ENCODE peak calls at places on chromosomes 11 and 22, in ten cellular contexts. E, P, D, A, B, S, N, R, L and W are unnamed samples.

GRCh38 chr11:9716275-9717039 is 52.6 kb downstream of the SWAP70 start:
- DNase-seq in E (no peak), P (no peak), D (no peak), A (no peak), B (no peak), S (peak), N (peak), R (peak), L (no peak), W (no peak)

GRCh38 chr11:47155914-47156313 is 20.8 kb downstream of the ARFGAP2 start:
- DNase-seq in E (no peak), P (no peak), D (no peak), A (no peak), B (no peak), S (no peak), N (no peak), R (no peak), L (no peak), W (no peak)

GRCh38 chr11:20474951-20475517 is 87.5 kb downstream of the PRMT3 start:
- DNase-seq in E (peak), P (no peak), D (no peak), A (no peak), B (no peak), S (no peak), N (no peak), R (no peak), L (no peak), W (no peak)

GRCh38 chr11:114131366-114131963 is 72.0 kb downstream of the ZBTB16 start:
- DNase-seq in E (no peak), P (no peak), D (peak), A (no peak), B (no peak), S (peak), N (no peak), R (peak), L (no peak), W (no peak)

GRCh38 chr11:64340671-64341335 is 799 bp downstream of the CCDC88B start:
- DNase-seq in E (no peak), P (peak), D (peak), A (peak), B (peak), S (peak), N (peak), R (peak), L (peak), W (peak)

GRCh38 chr11:105229257-105229656 is 89.7 kb upstream of the CARD18 start:
- DNase-seq in E (peak), P (no peak), D (no peak), A (no peak), B (no peak), S (no peak), N (no peak), R (no peak), L (no peak), W (no peak)

GRCh38 chr22:32204856-32205722 is at the start of gene RFPL2:
- DNase-seq in E (peak), P (peak), D (peak), A (no peak), B (no peak), S (no peak), N (no peak), R (peak), L (peak), W (no peak)

GRCh38 chr11:9574806-9575530 is 1.5 kb downstream of the WEE1 start:
- DNase-seq in E (peak), P (peak), D (peak), A (no peak), B (peak), S (peak), N (peak), R (peak), L (no peak), W (no peak)

GRCh38 chr22:30078320-30079311 is 1.6 kb upstream of the HORMAD2 start:
- DNase-seq in E (peak), P (no peak), D (peak), A (no peak), B (no peak), S (no peak), N (no peak), R (peak), L (peak), W (no peak)

GRCh38 chr11:113124578-113124977 is 163.4 kb downstream of the NCAM1 start:
- DNase-seq in E (no peak), P (no peak), D (no peak), A (no peak), B (no peak), S (no peak), N (no peak), R (no peak), L (no peak), W (no peak)

GRCh38 chr11:97621282-97621681 is 1231.5 kb downstream of the JRKL start:
- DNase-seq in E (no peak), P (no peak), D (no peak), A (no peak), B (no peak), S (no peak), N (no peak), R (no peak), L (no peak), W (no peak)

GRCh38 chr11:79174045-79175008 is 266.5 kb downstream of the TENM4 start:
- DNase-seq in E (no peak), P (no peak), D (no peak), A (no peak), B (no peak), S (no peak), N (no peak), R (no peak), L (no peak), W (no peak)

GRCh38 chr11:28675183-28675582 is 567.0 kb downstream of the METTL15 start:
- DNase-seq in E (no peak), P (no peak), D (no peak), A (no peak), B (no peak), S (no peak), N (no peak), R (no peak), L (no peak), W (no peak)

GRCh38 chr22:38203090-38203810 is 1.5 kb downstream of the MAFF start:
- DNase-seq in E (peak), P (peak), D (peak), A (no peak), B (peak), S (peak), N (peak), R (peak), L (peak), W (no peak)

GRCh38 chr11:69542314-69543168 is 61.1 kb downstream of the LINC01488 start:
- DNase-seq in E (no peak), P (no peak), D (no peak), A (no peak), B (no peak), S (no peak), N (peak), R (no peak), L (peak), W (no peak)

GRCh38 chr22:25770333-25770732 is 28.3 kb downstream of the MYO18B start:
- DNase-seq in E (no peak), P (no peak), D (no peak), A (no peak), B (no peak), S (no peak), N (no peak), R (no peak), L (no peak), W (no peak)

GRCh38 chr11:10982695-10983492 is 125.0 kb upstream of the ZBED5 start:
- DNase-seq in E (peak), P (no peak), D (no peak), A (no peak), B (no peak), S (no peak), N (no peak), R (no peak), L (no peak), W (no peak)

GRCh38 chr22:40654522-40655167 is 18.1 kb upstream of the MRTFA start:
- DNase-seq in E (peak), P (no peak), D (no peak), A (no peak), B (no peak), S (no peak), N (peak), R (no peak), L (no peak), W (peak)

GRCh38 chr11:103624708-103625623 is 411.5 kb upstream of the DDI1 start:
- DNase-seq in E (peak), P (no peak), D (no peak), A (no peak), B (no peak), S (no peak), N (no peak), R (no peak), L (no peak), W (no peak)

GRCh38 chr11:3859373-3859881 is 4.0 kb downstream of the STIM1 start:
- DNase-seq in E (no peak), P (peak), D (no peak), A (no peak), B (peak), S (peak), N (peak), R (peak), L (no peak), W (peak)

GRCh38 chr11:131677832-131678470 is 307.5 kb downstream of the NTM start:
- DNase-seq in E (no peak), P (no peak), D (no peak), A (no peak), B (no peak), S (no peak), N (no peak), R (no peak), L (no peak), W (no peak)

GRCh38 chr22:34111210-34111824 is 191.0 kb upstream of the LARGE1 start:
- DNase-seq in E (peak), P (peak), D (no peak), A (no peak), B (peak), S (peak), N (no peak), R (peak), L (no peak), W (no peak)

GRCh38 chr22:41902016-41902415 is 12.9 kb downstream of the SHISA8 start:
- DNase-seq in E (no peak), P (no peak), D (no peak), A (no peak), B (no peak), S (no peak), N (no peak), R (no peak), L (no peak), W (peak)

GRCh38 chr22:35593885-35594470 is 23.2 kb downstream of the MB start:
- DNase-seq in E (no peak), P (no peak), D (no peak), A (no peak), B (no peak), S (no peak), N (peak), R (no peak), L (no peak), W (no peak)

GRCh38 chr22:35592418-35592967 is 24.6 kb downstream of the MB start:
- DNase-seq in E (no peak), P (no peak), D (no peak), A (no peak), B (no peak), S (no peak), N (peak), R (no peak), L (no peak), W (peak)

GRCh38 chr22:35593071-35593884 is 23.9 kb downstream of the MB start:
- DNase-seq in E (no peak), P (no peak), D (no peak), A (no peak), B (no peak), S (no peak), N (no peak), R (no peak), L (no peak), W (no peak)

GRCh38 chr22:35596821-35597220 is 20.3 kb downstream of the MB start:
- DNase-seq in E (no peak), P (peak), D (no peak), A (no peak), B (no peak), S (no peak), N (peak), R (no peak), L (no peak), W (peak)

GRCh38 chr22:35594686-35595085 is 22.4 kb downstream of the MB start:
- DNase-seq in E (no peak), P (no peak), D (no peak), A (no peak), B (no peak), S (no peak), N (no peak), R (no peak), L (no peak), W (no peak)
- H3K27ac ChIP-seq in E (no peak), P (no peak), D (no peak), A (no peak), B (no peak), S (no peak), N (no peak), R (no peak), L (no peak), W (peak)

DNA sequence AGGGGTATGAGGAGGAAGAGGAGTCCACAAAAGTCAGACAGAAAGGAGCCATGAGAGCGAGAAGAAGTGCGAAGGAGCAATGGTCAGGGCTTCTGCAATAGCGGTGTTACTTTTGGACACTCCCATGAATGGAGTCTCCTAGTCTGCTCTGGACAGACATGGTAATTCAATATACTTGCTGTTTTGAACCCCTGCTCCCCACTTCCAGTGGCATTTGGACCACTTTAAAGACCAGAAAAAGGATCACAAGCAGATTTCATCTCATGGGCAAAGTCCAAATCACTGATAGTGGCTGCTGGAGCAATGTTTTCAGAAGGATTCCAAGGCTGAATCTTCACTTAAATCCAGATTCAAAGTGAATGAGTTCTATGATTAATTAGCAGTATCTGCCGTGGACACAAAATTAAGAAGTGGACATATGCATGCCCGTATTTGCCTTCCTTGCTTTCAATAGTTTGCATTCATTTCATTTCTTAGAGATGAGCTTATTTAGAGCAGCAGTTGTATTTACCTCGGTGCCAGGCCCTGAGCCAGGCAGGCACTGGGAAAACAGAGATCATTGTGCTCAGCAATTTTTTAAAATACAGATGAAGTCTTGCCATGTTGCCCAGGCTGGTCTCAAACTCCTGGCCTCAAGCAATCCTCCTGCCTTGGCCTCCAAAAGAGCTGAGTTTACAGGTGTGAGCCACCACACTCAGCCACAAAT is 72.0 kb downstream of the SLC1A2 start:
- DNase-seq in E (no peak), P (no peak), D (no peak), A (no peak), B (no peak), S (no peak), N (no peak), R (no peak), L (no peak), W (no peak)
- H3K27ac ChIP-seq in E (no peak), P (no peak), D (no peak), A (no peak), B (no peak), S (no peak), N (no peak), R (no peak), L (no peak), W (no peak)

GRCh38 chr22:45216133-45217003 is 24.3 kb downstream of the KIAA0930 start:
- DNase-seq in E (no peak), P (peak), D (no peak), A (no peak), B (no peak), S (no peak), N (peak), R (no peak), L (peak), W (peak)
- H3K27ac ChIP-seq in E (no peak), P (no peak), D (no peak), A (no peak), B (no peak), S (no peak), N (no peak), R (no peak), L (no peak), W (no peak)

GRCh38 chr22:46829140-46829891 is 66.9 kb downstream of the TBC1D22A start:
- DNase-seq in E (peak), P (no peak), D (no peak), A (no peak), B (no peak), S (no peak), N (no peak), R (no peak), L (no peak), W (no peak)

GRCh38 chr22:46827781-46828180 is 65.3 kb downstream of the TBC1D22A start:
- DNase-seq in E (no peak), P (no peak), D (no peak), A (no peak), B (no peak), S (no peak), N (no peak), R (no peak), L (no peak), W (no peak)

GRCh38 chr22:46827072-46827780 is 64.8 kb downstream of the TBC1D22A start:
- DNase-seq in E (no peak), P (peak), D (no peak), A (no peak), B (no peak), S (no peak), N (no peak), R (peak), L (no peak), W (no peak)

GRCh38 chr22:46830001-46830715 is 67.7 kb downstream of the TBC1D22A start:
- DNase-seq in E (peak), P (no peak), D (no peak), A (no peak), B (no peak), S (no peak), N (peak), R (no peak), L (no peak), W (peak)

DNA sequence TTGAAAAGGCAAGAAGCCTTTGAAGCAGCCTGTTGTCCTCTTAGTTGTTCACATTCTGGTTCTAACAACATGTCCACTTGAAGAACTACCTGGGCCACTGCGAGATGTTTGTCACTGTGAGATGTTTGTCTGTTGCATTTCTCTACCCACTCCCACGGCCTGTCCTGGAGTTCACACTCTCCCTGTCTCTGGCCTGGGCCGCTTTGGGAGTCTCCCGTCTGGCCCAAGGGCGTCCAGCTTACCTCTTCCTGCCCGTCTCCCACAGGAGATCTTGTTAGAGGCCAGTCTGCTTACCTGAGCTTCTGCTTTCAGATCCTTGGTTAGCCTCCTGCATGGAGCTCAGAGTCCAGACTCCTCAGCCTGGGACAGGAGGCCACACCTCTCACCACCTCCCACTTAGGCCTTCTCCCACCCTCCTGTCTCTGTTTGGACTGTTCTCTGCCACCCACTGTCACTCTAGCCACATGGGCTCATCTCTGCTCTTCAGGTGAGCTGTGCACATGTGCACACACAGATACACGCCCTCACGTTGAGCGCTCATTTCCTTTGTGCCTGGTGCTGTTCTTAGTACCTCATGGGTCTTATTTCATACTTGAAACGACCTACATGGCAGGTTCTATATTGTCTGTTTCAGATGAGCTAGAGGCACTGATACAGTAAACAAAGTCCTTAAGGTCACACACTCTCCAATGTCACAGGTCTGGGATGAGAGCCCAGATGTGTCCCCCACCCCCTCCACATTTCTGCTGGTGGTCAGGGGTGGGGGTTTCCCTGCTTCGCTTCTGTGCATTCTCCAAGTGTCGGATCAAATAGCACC is 66.1 kb downstream of the TBC1D22A start:
- DNase-seq in E (no peak), P (no peak), D (no peak), A (no peak), B (no peak), S (no peak), N (no peak), R (no peak), L (no peak), W (no peak)
- H3K27ac ChIP-seq in E (no peak), P (no peak), D (no peak), A (no peak), B (no peak), S (no peak), N (no peak), R (no peak), L (no peak), W (no peak)